ENCODE peak calls at places on chromosomes 4 and X, in ten cellular contexts. P, D, A, V, S, B, L, R, U and N are unnamed samples.

GRCh38 chrX:133468081-133468480 is 52.8 kb upstream of the GPC4 start:
- DNase-seq in U (peak; percentile 13), V (no peak), L (no peak), B (no peak), A (no peak), R (no peak), S (no peak), P (no peak), D (no peak), N (no peak)

GRCh38 chr4:151799417-151800030 is 38.7 kb upstream of the GATB start:
- DNase-seq in R (no peak), A (no peak), P (no peak), V (no peak), D (no peak), S (no peak), L (no peak), U (no peak), B (peak; percentile 36), N (no peak)

GRCh38 chr4:25532579-25532978 is 123.1 kb upstream of the SLC34A2 start:
- DNase-seq in S (peak; percentile 8), U (no peak), P (no peak), B (peak; percentile 57), D (no peak), A (no peak), L (no peak), R (no peak), V (no peak), N (no peak)

GRCh38 chr4:1864076-1865008 is 6.9 kb upstream of the NSD2 start:
- DNase-seq in V (no peak), B (no peak), L (no peak), S (no peak), A (no peak), P (no peak), U (no peak), D (no peak), R (no peak), N (no peak)

GRCh38 chr4:181966084-181966483 is 277.1 kb upstream of the TENM3 start:
- DNase-seq in P (no peak), D (peak; percentile 40), V (no peak), B (peak; percentile 17), R (no peak), A (no peak), L (no peak), U (no peak), S (peak; percentile 32), N (peak; percentile 40)

GRCh38 chrX:84187501-84188319 is at the start of gene RPS6KA6:
- DNase-seq in L (peak; percentile 41), A (peak; percentile 53), D (peak; percentile 64), P (peak; percentile 44), U (peak; percentile 18), B (peak; percentile 39), R (no peak), V (peak; percentile 85), S (peak; percentile 30), N (no peak)

GRCh38 chr4:184755278-184755677 is 21.4 kb upstream of the CENPU start:
- DNase-seq in R (no peak), U (no peak), P (no peak), S (peak; percentile 83), L (no peak), A (no peak), D (no peak), B (peak; percentile 78), V (no peak), N (no peak)

GRCh38 chrX:78123190-78123589 is 16.3 kb downstream of the TAF9B start:
- DNase-seq in S (peak; percentile 67), R (no peak), V (no peak), B (peak; percentile 68), U (no peak), D (no peak), P (no peak), L (no peak), A (no peak), N (no peak)

GRCh38 chr4:36547383-36547782 is 266.0 kb downstream of the DTHD1 start:
- DNase-seq in U (no peak), L (no peak), S (no peak), D (no peak), A (no peak), B (no peak), R (no peak), P (no peak), V (no peak), N (no peak)

GRCh38 chr4:11489449-11490083 is 60.9 kb upstream of the HS3ST1 start:
- DNase-seq in P (no peak), S (no peak), D (no peak), B (peak; percentile 18), U (no peak), A (no peak), L (no peak), R (no peak), V (no peak), N (no peak)

DNA sequence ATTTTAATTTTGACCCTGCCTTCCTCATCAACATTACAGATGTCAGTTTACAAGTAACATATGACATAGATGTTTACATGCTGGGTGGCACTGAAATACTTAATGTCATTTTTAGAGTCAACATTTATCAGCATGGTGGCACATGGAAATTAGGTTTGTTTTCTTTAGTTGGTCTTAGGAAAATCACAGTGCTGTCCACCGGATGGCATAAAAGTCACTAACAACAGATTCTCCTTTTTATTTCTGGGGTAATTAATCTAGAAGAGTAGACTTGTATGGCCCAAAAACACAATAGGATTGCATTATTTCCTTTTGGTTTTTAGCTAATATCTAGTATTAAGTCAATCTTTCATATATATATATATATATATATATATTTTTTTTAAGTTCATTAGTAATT is 88.6 kb upstream of the HHIP start:
- DNase-seq in D (no peak), A (no peak), P (no peak), R (no peak), V (no peak), U (no peak), S (peak; percentile 33), B (no peak), L (no peak), N (no peak)
- TF ChIP-seq CTCF in D (peak; percentile 43), A (no peak), P (no peak), R (no peak), V (no peak), U (no peak), S (no peak), B (no peak), L (no peak), N (no peak)

GRCh38 chr4:84146300-84146942 is 352.7 kb downstream of the NKX6-1 start:
- DNase-seq in U (no peak), L (no peak), S (no peak), A (no peak), B (no peak), R (no peak), D (no peak), V (no peak), P (no peak), N (no peak)

GRCh38 chr4:84150177-84150576 is 348.9 kb downstream of the NKX6-1 start:
- DNase-seq in L (no peak), S (no peak), R (no peak), V (no peak), D (no peak), U (no peak), P (no peak), A (no peak), B (no peak), N (no peak)

DNA sequence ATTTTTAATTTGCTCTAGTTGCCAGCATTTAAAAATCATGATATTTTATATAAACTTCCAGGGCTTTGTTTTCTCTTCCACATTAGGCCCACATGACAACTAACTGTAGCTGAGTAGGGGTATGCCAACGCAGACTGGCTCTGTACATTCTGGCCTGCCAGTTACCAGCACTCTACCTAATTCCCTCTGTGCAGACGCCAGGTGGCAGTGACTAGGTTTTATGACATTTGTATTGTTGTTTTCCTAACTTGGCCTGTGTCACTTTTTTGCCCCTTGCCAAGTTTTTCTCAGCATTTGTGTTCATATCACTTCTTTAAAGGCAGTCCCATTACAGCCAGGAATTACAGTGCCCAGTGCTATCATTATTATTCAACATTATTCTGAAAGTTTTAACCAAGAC is 347.5 kb downstream of the NKX6-1 start:
- DNase-seq in D (no peak), L (no peak), A (peak; percentile 4), R (no peak), S (no peak), U (peak; percentile 17), V (no peak), B (no peak), P (no peak), N (no peak)
- TF ChIP-seq CTCF in D (no peak), L (no peak), A (peak; percentile 7), R (no peak), S (no peak), U (peak; percentile 14), V (no peak), B (peak; percentile 19), P (no peak), N (no peak)

DNA sequence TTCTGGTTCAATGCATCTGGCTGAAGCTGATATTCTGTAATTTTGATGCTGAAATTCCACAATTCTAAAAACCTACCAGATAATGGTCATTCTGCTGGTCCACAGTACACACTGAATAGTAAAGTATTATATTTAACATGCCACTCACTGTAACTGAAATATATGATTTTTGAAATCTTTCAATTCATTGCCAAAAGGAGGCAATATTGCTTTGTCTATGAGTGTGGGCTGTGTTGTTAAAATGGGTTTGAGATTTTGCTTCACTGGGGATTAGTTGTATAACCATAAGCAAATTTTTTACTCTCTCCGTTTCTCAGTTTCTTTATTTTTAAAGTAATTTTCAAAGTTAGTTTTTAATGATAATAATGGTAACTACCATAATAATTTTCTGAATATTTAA is 1404.1 kb upstream of the IGFBP7 start:
- DNase-seq in P (no peak), D (no peak), R (no peak), S (no peak), A (peak; percentile 18), V (no peak), U (no peak), B (no peak), L (no peak), N (no peak)
- TF ChIP-seq CTCF in P (no peak), D (no peak), R (no peak), S (no peak), A (peak; percentile 46), V (no peak), U (no peak), B (no peak), L (no peak), N (no peak)

GRCh38 chr4:88041626-88042025 is 34.2 kb downstream of the PKD2 start:
- DNase-seq in U (peak; percentile 12), R (no peak), L (no peak), D (no peak), A (no peak), S (no peak), V (no peak), B (no peak), P (no peak), N (no peak)

GRCh38 chr4:88043001-88043400 is 35.6 kb downstream of the PKD2 start:
- DNase-seq in U (no peak), S (no peak), R (no peak), D (no peak), A (no peak), P (no peak), L (no peak), B (no peak), V (no peak), N (no peak)

GRCh38 chr4:88043586-88044340 is 36.3 kb downstream of the PKD2 start:
- DNase-seq in D (no peak), P (no peak), R (no peak), A (no peak), U (no peak), B (no peak), V (no peak), S (no peak), L (no peak), N (no peak)

GRCh38 chr4:88037936-88038335 is 30.5 kb downstream of the PKD2 start:
- DNase-seq in L (no peak), D (no peak), A (no peak), V (no peak), S (no peak), B (no peak), U (no peak), R (no peak), P (no peak), N (no peak)

GRCh38 chr4:88040707-88041106 is 33.3 kb downstream of the PKD2 start:
- DNase-seq in A (no peak), P (no peak), D (no peak), V (no peak), L (no peak), U (no peak), S (no peak), R (no peak), B (no peak), N (no peak)
- TF ChIP-seq CTCF in A (no peak), P (no peak), D (no peak), V (no peak), L (no peak), U (no peak), S (no peak), R (no peak), B (no peak), N (no peak)